ENCODE peak calls at places on chromosome 15, in six cellular contexts. K, M, A, L, U and W are unnamed samples.

GRCh38 chr15:57553526-57553925 is 38.2 kb upstream of the MYZAP start:
- DNase-seq in A (no peak), K (no peak), M (peak), L (peak), U (no peak), W (no peak)

GRCh38 chr15:27410986-27411385 is 440.0 kb downstream of the GABRG3 start:
- DNase-seq in A (no peak), M (no peak), U (no peak), K (no peak), L (no peak), W (no peak)

GRCh38 chr15:38521316-38521715 is 43.3 kb downstream of the RASGRP1 start:
- DNase-seq in K (no peak), M (no peak), L (no peak), A (no peak), U (no peak), W (no peak)

GRCh38 chr15:69794643-69795461 is 302.9 kb downstream of the TLE3 start:
- DNase-seq in U (peak), A (no peak), K (peak), L (peak), M (no peak), W (peak)

GRCh38 chr15:64454282-64454681 is 6.1 kb upstream of the ZNF609 start:
- DNase-seq in M (no peak), L (no peak), A (peak), U (no peak), K (no peak), W (no peak)

GRCh38 chr15:40338921-40339620 is 1.7 kb downstream of the CCDC9B start:
- DNase-seq in M (no peak), A (no peak), U (peak), K (peak), L (no peak), W (peak)

GRCh38 chr15:57503051-57503702 is 88.5 kb upstream of the MYZAP start:
- DNase-seq in M (peak), A (no peak), K (no peak), L (peak), U (no peak), W (no peak)

GRCh38 chr15:43370310-43370974 is 401 bp downstream of the ZSCAN29 start:
- DNase-seq in K (peak), A (peak), U (no peak), L (peak), M (no peak), W (peak)

GRCh38 chr15:80418892-80419537 is 14.8 kb downstream of the ARNT2 start:
- DNase-seq in A (no peak), L (no peak), K (peak), U (peak), M (no peak), W (peak)

GRCh38 chr15:63896336-63897115 is 62.8 kb upstream of the HERC1 start:
- DNase-seq in M (no peak), K (peak), A (no peak), L (no peak), U (peak), W (peak)

GRCh38 chr15:77666296-77666660 is 33.6 kb upstream of the LINGO1 start:
- DNase-seq in A (no peak), L (no peak), K (no peak), M (no peak), U (no peak), W (no peak)

GRCh38 chr15:70088887-70089691 is 8.6 kb downstream of the TLE3 start:
- DNase-seq in K (peak), M (no peak), U (no peak), A (no peak), L (no peak), W (peak)

GRCh38 chr15:68556139-68556990 is 22.4 kb upstream of the CORO2B start:
- DNase-seq in K (no peak), A (no peak), L (peak), M (no peak), U (no peak), W (no peak)

GRCh38 chr15:52745326-52746161 is 44.6 kb downstream of the ONECUT1 start:
- DNase-seq in M (peak), U (no peak), L (peak), K (no peak), A (no peak), W (no peak)

GRCh38 chr15:62601779-62602540 is 436.9 kb upstream of the C2CD4B start:
- DNase-seq in L (no peak), M (no peak), K (peak), A (no peak), U (peak), W (peak)
- H2AFZ ChIP-seq in L (no peak), M (no peak), K (no peak), A (no peak), U (no peak), W (no peak)

DNA sequence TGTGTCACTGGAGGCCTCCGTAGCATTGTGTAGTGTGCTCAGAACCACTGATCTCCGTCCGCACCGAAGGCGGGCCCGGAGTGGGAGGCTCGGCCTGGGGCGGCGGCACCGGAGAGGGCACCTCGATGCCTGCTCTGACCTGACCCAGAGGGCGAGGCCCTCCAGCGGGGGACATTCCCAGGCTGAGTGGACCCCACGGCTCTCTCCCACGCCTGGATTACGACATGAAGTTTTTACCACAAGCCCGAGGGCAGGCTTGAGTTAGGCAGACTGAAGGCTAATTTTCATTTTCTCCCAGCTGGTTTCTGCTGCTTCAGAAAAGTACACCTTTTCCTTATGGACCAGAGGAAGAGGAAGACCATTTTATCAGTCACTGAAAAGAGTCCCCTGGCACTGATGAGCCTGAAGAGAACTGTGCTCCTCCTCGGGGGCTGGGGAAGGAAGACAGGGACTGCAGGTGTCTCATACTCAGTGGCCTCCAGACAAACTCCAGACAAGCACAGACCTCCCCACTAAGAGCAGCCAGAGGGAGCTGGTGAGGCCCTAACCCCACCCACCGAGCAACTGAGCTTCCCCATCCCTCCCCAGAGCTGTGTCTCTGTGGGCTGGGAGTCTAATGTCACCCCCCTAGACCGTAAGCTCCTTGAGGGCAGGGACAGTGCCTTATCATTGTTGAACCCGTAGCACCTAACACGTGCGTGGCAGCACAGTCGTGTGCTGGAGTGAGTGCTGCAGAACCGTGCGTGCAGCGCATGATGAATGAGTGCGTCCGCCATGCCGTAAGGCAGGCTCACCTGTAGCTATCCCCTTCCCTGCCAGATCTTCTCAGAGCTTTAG is 74.5 kb upstream of the BLM start:
- DNase-seq in K (no peak), L (no peak), M (no peak), A (no peak), U (no peak), W (no peak)
- H3K14ac ChIP-seq in K (no peak), L (no peak), M (no peak), A (no peak), U (no peak), W (no peak)

GRCh38 chr15:89107984-89108383 is 19.7 kb downstream of the ABHD2 start:
- DNase-seq in L (no peak), M (no peak), K (no peak), U (peak), A (no peak), W (no peak)

GRCh38 chr15:89104172-89104564 is 15.9 kb downstream of the ABHD2 start:
- DNase-seq in A (no peak), M (no peak), K (peak), U (no peak), L (no peak), W (no peak)

GRCh38 chr15:89103481-89104171 is 15.4 kb downstream of the ABHD2 start:
- DNase-seq in A (no peak), U (no peak), K (no peak), M (no peak), L (no peak), W (no peak)

GRCh38 chr15:89106200-89106599 is 17.9 kb downstream of the ABHD2 start:
- DNase-seq in M (no peak), L (no peak), K (no peak), A (no peak), U (no peak), W (no peak)

GRCh38 chr15:89105147-89105546 is 16.9 kb downstream of the ABHD2 start:
- DNase-seq in K (peak), L (no peak), A (no peak), M (no peak), U (peak), W (peak)
- H2AFZ ChIP-seq in K (no peak), L (no peak), A (no peak), M (no peak), U (no peak), W (no peak)

DNA sequence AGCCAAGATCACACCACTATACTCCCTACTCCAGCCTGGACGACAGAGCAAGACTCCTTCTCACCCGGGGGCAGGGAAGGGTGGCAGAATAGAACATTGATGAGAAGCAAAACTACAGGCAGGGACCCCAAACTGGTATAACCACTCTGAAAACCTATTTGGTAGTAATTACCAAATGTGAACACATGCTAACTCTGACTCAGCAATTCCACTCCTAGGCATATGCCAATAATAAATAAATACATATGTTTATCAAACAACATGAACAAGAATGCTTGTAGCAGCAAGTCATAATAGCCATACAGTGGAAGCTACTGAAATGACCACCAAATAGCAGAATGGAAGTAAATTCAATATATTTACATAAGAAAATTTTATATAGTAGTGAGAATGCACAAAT is 31.0 kb upstream of the USP50 start:
- DNase-seq in M (no peak), A (no peak), K (no peak), U (no peak), L (no peak), W (no peak)
- H3K14ac ChIP-seq in M (no peak), A (no peak), K (no peak), U (no peak), L (no peak), W (no peak)

DNA sequence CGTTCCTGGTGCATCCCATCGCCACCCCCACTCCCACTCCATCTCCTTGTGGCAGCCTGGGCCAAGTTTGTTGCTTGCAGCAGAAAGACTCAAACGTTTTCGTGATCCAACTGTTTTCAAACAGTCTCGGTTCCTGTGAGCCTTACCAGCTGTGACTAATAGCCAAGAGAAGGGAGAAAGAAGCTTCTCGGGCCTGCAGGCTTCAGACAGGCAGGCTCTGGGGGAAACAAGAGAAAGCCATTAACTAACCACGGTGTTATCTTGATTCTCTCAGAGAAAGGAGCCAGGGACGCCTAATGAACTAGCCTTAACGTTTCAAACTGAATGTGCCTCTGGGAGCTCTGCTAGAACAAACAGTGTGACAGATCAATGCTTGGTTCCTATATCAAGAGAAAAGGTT is 742.1 kb downstream of the NR2F2 start:
- DNase-seq in K (no peak), M (no peak), A (no peak), U (no peak), L (no peak), W (peak)
- H2AFZ ChIP-seq in K (no peak), M (peak), A (peak), U (no peak), L (no peak), W (no peak)

DNA sequence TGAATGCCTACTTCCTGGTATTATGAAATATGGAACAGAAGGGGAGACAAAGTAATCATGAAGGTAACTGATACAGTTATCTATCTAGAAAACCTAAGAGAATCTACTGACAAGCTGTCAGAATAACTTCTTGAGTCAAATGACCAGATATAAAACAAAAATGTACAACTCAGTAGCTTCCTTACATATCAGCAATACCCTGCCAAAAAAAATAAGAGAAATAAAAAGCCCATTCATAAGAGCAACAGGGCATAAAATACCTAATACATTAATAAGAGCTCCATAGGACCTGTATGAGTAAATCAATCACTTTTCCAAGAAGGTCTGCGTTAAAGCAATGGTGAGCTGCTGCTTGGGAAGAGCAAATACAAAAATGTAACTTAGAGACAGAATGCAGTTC is 10.6 kb downstream of the EHD4 start:
- DNase-seq in U (no peak), K (no peak), A (no peak), M (no peak), L (no peak), W (no peak)
- H3K14ac ChIP-seq in U (no peak), K (no peak), A (no peak), M (no peak), L (no peak), W (no peak)

DNA sequence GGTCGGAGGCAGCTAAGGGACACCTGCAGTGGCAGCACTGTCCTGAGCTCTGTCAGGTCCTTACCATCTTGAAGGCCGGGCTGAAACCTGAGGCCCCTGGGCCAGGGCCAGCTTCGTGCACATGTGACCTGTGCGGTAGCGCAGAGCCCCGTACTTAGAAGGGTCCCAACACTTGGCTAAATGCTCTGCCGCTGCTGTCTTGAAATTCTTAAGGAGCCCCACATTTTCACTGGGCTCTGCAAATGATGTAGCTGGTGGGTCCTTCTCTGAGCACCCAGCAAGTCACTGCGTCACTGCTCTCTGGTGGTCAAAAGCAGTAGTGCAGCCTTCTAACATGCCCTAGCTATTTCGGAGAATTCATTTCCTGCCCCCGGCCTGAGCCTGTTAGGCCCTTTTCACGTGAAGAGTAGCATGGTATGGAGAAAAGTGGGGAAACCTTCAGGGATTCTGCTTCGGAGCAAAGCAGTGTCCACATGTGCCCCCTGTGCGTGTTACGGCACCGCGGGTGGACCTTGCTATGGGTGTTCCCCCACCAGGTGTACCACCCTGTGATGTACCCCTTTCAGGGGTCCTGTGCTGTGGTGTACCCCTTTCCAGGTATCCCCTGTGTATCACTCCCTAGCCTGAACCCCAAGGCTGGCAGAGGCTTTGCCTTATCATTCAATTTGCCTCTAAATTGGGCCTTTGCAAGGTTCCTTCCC is 79.7 kb downstream of the TMEM266 start:
- DNase-seq in L (peak), K (peak), U (peak), A (peak), M (peak), W (peak)
- H2AFZ ChIP-seq in L (no peak), K (peak), U (no peak), A (peak), M (peak), W (no peak)

GRCh38 chr15:48974865-48975264 is 11.1 kb upstream of the SHC4 start:
- DNase-seq in A (no peak), K (no peak), L (peak), M (no peak), U (no peak), W (peak)

GRCh38 chr15:48978638-48979037 is 14.9 kb upstream of the SHC4 start:
- DNase-seq in L (no peak), U (no peak), A (no peak), K (no peak), M (no peak), W (no peak)

GRCh38 chr15:48972750-48973503 is 9.2 kb upstream of the SHC4 start:
- DNase-seq in A (no peak), L (no peak), M (no peak), U (no peak), K (no peak), W (no peak)

GRCh38 chr15:48976444-48977088 is 12.8 kb upstream of the SHC4 start:
- DNase-seq in K (no peak), M (no peak), U (no peak), A (no peak), L (no peak), W (no peak)

GRCh38 chr15:48975713-48976419 is 12.1 kb upstream of the SHC4 start:
- DNase-seq in M (peak), A (peak), L (peak), K (peak), U (peak), W (peak)
- H3K14ac ChIP-seq in M (no peak), A (no peak), L (peak), K (peak), U (peak), W (no peak)